ENCODE peak calls at places on chromosome 22, in seven cellular contexts. V is A172; T is adrenal gland; A is activated T-cell treated with anti-CD3 and anti-CD28 coated beads, Interleukin-2, amount 50 U/mL, for 72 hours; F is stimulated activated CD8-positive, alpha-beta memory T cell treated with anti-CD3 and anti-CD28 coated beads, Interleukin-4, amount 100 ng/mL, for 24 hours; Y is HS-5; G is stimulated activated CD4-positive, alpha-beta T cell treated with anti-CD3 and anti-CD28 coated beads, TNF-alpha, amount 100 ng/mL, for 4 hours. J is an unnamed sample.
A peak's percentile ranks its signal among the peaks of the same experiment; 100 is the strongest.

GRCh38 chr22:39244496-39245129 is at the start of gene PDGFB:
- DNase-seq in V (no peak), F (no peak), A (no peak), G (no peak), T (no peak), Y (no peak), J (no peak)

GRCh38 chr22:40326905-40327735 is 19.2 kb upstream of the ADSL start:
- DNase-seq in G (no peak), T (no peak), V (no peak), A (no peak), Y (no peak), F (no peak), J (no peak)

GRCh38 chr22:35299217-35299716 is 427 bp upstream of the TOM1 start:
- DNase-seq in Y (no peak), V (peak; percentile 25), G (no peak), F (no peak), A (no peak), T (peak; percentile 59), J (peak; percentile 14)

GRCh38 chr22:44373234-44373633 is 60.5 kb upstream of the SHISAL1 start:
- DNase-seq in F (no peak), V (no peak), A (no peak), G (no peak), Y (no peak), T (no peak), J (no peak)

GRCh38 chr22:43005106-43005505 is 9.8 kb downstream of the PACSIN2 start:
- DNase-seq in G (no peak), Y (no peak), F (no peak), A (no peak), T (no peak), V (no peak), J (no peak)

GRCh38 chr22:37019309-37020191 is at the start of the genes MPST and TST:
- DNase-seq in T (peak; percentile 85), A (peak; percentile 70), F (peak; percentile 22), Y (no peak), G (peak; percentile 16), V (peak; percentile 26), J (peak; percentile 51)

GRCh38 chr22:36397081-36397766 is 9.5 kb upstream of the MYH9 start:
- DNase-seq in T (no peak), F (no peak), Y (no peak), A (no peak), V (peak; percentile 46), G (no peak), J (no peak)

GRCh38 chr22:45882881-45883810 is 93.8 kb downstream of the WNT7B start:
- DNase-seq in A (no peak), T (no peak), G (no peak), V (no peak), Y (no peak), F (no peak), J (no peak)

GRCh38 chr22:25702046-25702445 is 39.9 kb upstream of the MYO18B start:
- DNase-seq in A (no peak), F (no peak), Y (peak; percentile 10), T (no peak), V (peak; percentile 4), G (no peak), J (peak; percentile 6)

GRCh38 chr22:44224166-44224565 is 43.4 kb downstream of the PARVG start:
- DNase-seq in V (no peak), F (no peak), Y (no peak), T (no peak), A (no peak), G (no peak), J (no peak)

J was measured in NCI-H2227 treated with DMSO at 0.1 percent for 48 hours.